ENCODE peak calls at places on chromosomes 7 and 10, in four cellular contexts. C, W, U and I are unnamed samples.
A peak's percentile ranks its signal among the peaks of the same experiment; 100 is the strongest.

GRCh38 chr10:11204355-11204879 is 186.7 kb downstream of the CELF2 start:
- DNase-seq in C (no peak), W (no peak), U (no peak), I (no peak)

GRCh38 chr7:140506788-140507464 is 27.6 kb upstream of the MKRN1 start:
- DNase-seq in C (peak; percentile 83), W (no peak), U (peak; percentile 40), I (no peak)

GRCh38 chr10:43348511-43349312 is 22.7 kb upstream of the FXYD4 start:
- DNase-seq in C (peak; percentile 87), W (peak; percentile 92), U (peak; percentile 52), I (peak; percentile 82)

GRCh38 chr10:60313589-60313952 is 76.1 kb downstream of the ANK3 start:
- DNase-seq in C (no peak), W (no peak), U (no peak), I (no peak)

GRCh38 chr7:117682681-117683385 is 190.4 kb downstream of the CTTNBP2 start:
- DNase-seq in C (no peak), W (peak; percentile 32), U (no peak), I (no peak)

GRCh38 chr10:28797904-28798371 is 120.6 kb downstream of the BAMBI start:
- DNase-seq in C (no peak), W (no peak), U (no peak), I (no peak)

GRCh38 chr7:140060243-140060630 is 2.5 kb downstream of the PARP12 start:
- DNase-seq in C (no peak), W (no peak), U (no peak), I (no peak)

GRCh38 chr7:70647801-70648491 is 484.0 kb upstream of the GALNT17 start:
- DNase-seq in C (no peak), W (no peak), U (no peak), I (no peak)

GRCh38 chr7:92061154-92061553 is 73.1 kb downstream of the CYP51A1 start:
- DNase-seq in C (no peak), W (no peak), U (no peak), I (no peak)

GRCh38 chr10:122707535-122707934 is 7.9 kb upstream of the C10orf120 start:
- DNase-seq in C (no peak), W (no peak), U (no peak), I (no peak)

GRCh38 chr10:23198940-23199767 is 7.0 kb downstream of the PTF1A start:
- DNase-seq in C (no peak), W (peak; percentile 18), U (no peak), I (no peak)

GRCh38 chr7:128019330-128019729 is 11.9 kb downstream of the LRRC4 start:
- DNase-seq in C (no peak), W (no peak), U (no peak), I (no peak)

GRCh38 chr10:4099202-4099601 is 314.2 kb upstream of the KLF6 start:
- DNase-seq in C (no peak), W (no peak), U (no peak), I (no peak)

GRCh38 chr10:91043173-91043910 is 122.5 kb upstream of the ANKRD1 start:
- DNase-seq in C (no peak), W (peak; percentile 25), U (no peak), I (peak; percentile 72)